ENCODE peak calls at places on chromosome 1, in six cellular contexts. T is NCI-H774; K is H54; L is glutamatergic neuron; N is cardiac fibroblast; X is activated effector memory CD4-positive, alpha-beta T cell treated with Interleukin-2 at 50 U/mL for 16 hours. E is an unnamed sample.

GRCh38 chr1:191453487-191453886 is 704.8 kb upstream of the RGS18 start:
- DNase-seq in T (no peak), K (no peak), L (no peak), N (no peak), X (no peak), E (no peak)

GRCh38 chr1:12528021-12528852 is 89.8 kb downstream of the DHRS3 start:
- DNase-seq in T (no peak), K (no peak), L (no peak), N (peak), X (no peak), E (no peak)

GRCh38 chr1:205512059-205513045 is 7.9 kb downstream of the CDK18 start:
- DNase-seq in T (no peak), K (peak), L (no peak), N (peak), X (no peak), E (no peak)

GRCh38 chr1:109478806-109479205 is 4.9 kb upstream of the ATXN7L2 start:
- DNase-seq in T (no peak), K (no peak), L (no peak), N (no peak), X (no peak), E (peak)

GRCh38 chr1:221268295-221268694 is 389.1 kb downstream of the HLX start:
- DNase-seq in T (no peak), K (peak), L (no peak), N (peak), X (no peak), E (peak)

GRCh38 chr1:107664882-107665871 is 299.8 kb downstream of the VAV3 start:
- DNase-seq in T (no peak), K (no peak), L (no peak), N (no peak), X (no peak), E (no peak)

GRCh38 chr1:234962340-234962989 is 166.2 kb downstream of the TOMM20 start:
- DNase-seq in T (no peak), K (peak), L (no peak), N (peak), X (no peak), E (peak)

GRCh38 chr1:2422523-2422922 is 10.2 kb upstream of the PEX10 start:
- DNase-seq in T (no peak), K (no peak), L (no peak), N (no peak), X (no peak), E (no peak)

GRCh38 chr1:46246548-46247432 is 773 bp upstream of the RAD54L start:
- DNase-seq in T (no peak), K (peak), L (peak), N (peak), X (no peak), E (no peak)

GRCh38 chr1:29259802-29260441 is 23.6 kb downstream of the PTPRU start:
- DNase-seq in T (no peak), K (no peak), L (peak), N (no peak), X (peak), E (no peak)

GRCh38 chr1:17615959-17616358 is 76.5 kb downstream of the ARHGEF10L start:
- DNase-seq in T (no peak), K (no peak), L (no peak), N (no peak), X (no peak), E (no peak)

GRCh38 chr1:87644500-87645245 is 316.0 kb downstream of the LMO4 start:
- DNase-seq in T (no peak), K (no peak), L (no peak), N (peak), X (no peak), E (peak)